ENCODE peak calls at places on chromosomes 1 and 21, in four cellular contexts. V, H, J and I are unnamed samples.

GRCh38 chr1:180040034-180040433 is 85.4 kb downstream of the CEP350 start:
- DNase-seq in H (no peak), V (no peak), J (no peak), I (no peak)

GRCh38 chr21:19900149-19900548 is 1098.1 kb upstream of the NCAM2 start:
- DNase-seq in H (no peak), V (no peak), J (no peak), I (no peak)

GRCh38 chr1:54487571-54488050 is 60.4 kb upstream of the ACOT11 start:
- DNase-seq in J (no peak), H (no peak), V (no peak), I (no peak)

GRCh38 chr1:198611219-198611618 is 27.6 kb upstream of the PTPRC start:
- DNase-seq in V (no peak), J (no peak), H (no peak), I (no peak)

GRCh38 chr1:92333668-92334067 is 34.8 kb downstream of the RPAP2 start:
- DNase-seq in J (no peak), V (no peak), H (no peak), I (no peak)

GRCh38 chr1:247054992-247055415 is 23.6 kb downstream of the ZNF670 start:
- DNase-seq in H (no peak), J (peak; percentile 51), V (no peak), I (no peak)

GRCh38 chr1:44294588-44295007 is 60.5 kb downstream of the ERI3 start:
- DNase-seq in H (no peak), J (no peak), V (peak; percentile 19), I (no peak)

GRCh38 chr21:30707409-30707808 is 11.2 kb downstream of the KRTAP21-3 start:
- DNase-seq in H (no peak), V (no peak), J (no peak), I (no peak)